ENCODE peak calls at places on chromosomes 6 and 20, in eight cellular contexts. Q is gastrocnemius medialis, S is breast epithelium, J is ovary, L is H54, A is endothelial cell of umbilical vein, Y is heart left ventricle, B is IMR-90. G is an unnamed sample.

GRCh38 chr6:118283759-118284158 is 264.3 kb upstream of the PLN start:
- DNase-seq in L (peak), B (peak), S (no peak), Q (peak), J (peak), Y (no peak), A (peak), G (peak)

GRCh38 chr20:5675103-5676091 is 74.8 kb upstream of the SHLD1 start:
- DNase-seq in J (no peak), Y (no peak), Q (no peak), L (no peak), A (no peak), S (no peak), B (no peak), G (peak)

GRCh38 chr6:53931086-53931485 is 136.3 kb downstream of the LRRC1 start:
- DNase-seq in J (no peak), B (no peak), S (no peak), L (no peak), A (no peak), Y (no peak), Q (no peak), G (no peak)

GRCh38 chr20:44126445-44126844 is 60.5 kb downstream of the JPH2 start:
- DNase-seq in A (no peak), Y (no peak), Q (no peak), L (no peak), S (no peak), J (no peak), B (no peak), G (no peak)

GRCh38 chr6:50815436-50816114 is 3.1 kb upstream of the TFAP2B start:
- DNase-seq in Q (no peak), L (no peak), A (peak), Y (no peak), B (peak), S (no peak), J (no peak), G (peak)

GRCh38 chr6:17101422-17102257 is at the start of gene STMND1:
- DNase-seq in A (peak), Y (no peak), J (no peak), L (no peak), S (peak), Q (no peak), B (peak), G (no peak)

GRCh38 chr6:44430322-44430721 is 42.8 kb downstream of the CDC5L start:
- DNase-seq in A (no peak), B (peak), Y (no peak), J (no peak), S (no peak), L (no peak), Q (no peak), G (no peak)

GRCh38 chr20:22227301-22227700 is 357.1 kb downstream of the FOXA2 start:
- DNase-seq in Y (no peak), A (no peak), Q (no peak), S (no peak), B (no peak), L (no peak), J (no peak), G (no peak)

GRCh38 chr20:43360016-43360415 is 97.7 kb upstream of the SRSF6 start:
- DNase-seq in S (no peak), J (no peak), Y (no peak), A (no peak), B (no peak), Q (no peak), L (no peak), G (no peak)

GRCh38 chr6:41759106-41759904 is 12.1 kb upstream of the PGC start:
- DNase-seq in L (no peak), Y (peak), B (no peak), S (no peak), J (no peak), Q (no peak), A (no peak), G (no peak)

GRCh38 chr6:39610229-39610628 is 115.0 kb downstream of the KIF6 start:
- DNase-seq in Y (no peak), S (no peak), J (no peak), A (no peak), B (no peak), Q (no peak), L (no peak), G (no peak)

GRCh38 chr20:57319584-57319983 is 10.0 kb upstream of the SPO11 start:
- DNase-seq in S (no peak), L (no peak), A (no peak), Y (no peak), B (no peak), Q (no peak), J (no peak), G (no peak)

GRCh38 chr20:34567885-34568865 is 9.7 kb downstream of the MAP1LC3A start:
- DNase-seq in Y (no peak), L (no peak), Q (no peak), A (no peak), S (no peak), J (no peak), B (no peak), G (no peak)

GRCh38 chr6:160121558-160121957 is at the start of gene SLC22A1:
- DNase-seq in A (no peak), J (no peak), B (no peak), S (no peak), Y (no peak), L (no peak), Q (no peak), G (no peak)
- TF ChIP-seq POLR2A in A (no peak), J (no peak), B (no peak), S (no peak), Y (no peak), L (no peak), Q (no peak), G (no peak)

GRCh38 chr20:3783516-3784225 is 2.4 kb upstream of the SPEF1 start:
- DNase-seq in J (no peak), B (no peak), Y (peak), Q (no peak), S (no peak), A (no peak), L (no peak), G (no peak)
- TF ChIP-seq POLR2A in J (no peak), B (no peak), Y (no peak), Q (no peak), S (no peak), A (no peak), L (no peak), G (peak)

GRCh38 chr20:49765413-49765736 is 47.3 kb upstream of the SLC9A8 start:
- DNase-seq in S (no peak), B (no peak), Y (no peak), L (no peak), Q (no peak), A (no peak), J (no peak), G (no peak)

GRCh38 chr20:49769125-49769581 is 43.5 kb upstream of the SLC9A8 start:
- DNase-seq in Q (no peak), J (no peak), L (no peak), B (no peak), Y (no peak), A (peak), S (no peak), G (no peak)

GRCh38 chr20:49768204-49769124 is 44.2 kb upstream of the SLC9A8 start:
- DNase-seq in L (peak), Q (peak), J (peak), B (peak), S (peak), A (peak), Y (no peak), G (no peak)

GRCh38 chr20:49765846-49766541 is 46.6 kb upstream of the SLC9A8 start:
- DNase-seq in Y (no peak), B (no peak), L (no peak), S (no peak), Q (no peak), A (peak), J (no peak), G (no peak)

DNA sequence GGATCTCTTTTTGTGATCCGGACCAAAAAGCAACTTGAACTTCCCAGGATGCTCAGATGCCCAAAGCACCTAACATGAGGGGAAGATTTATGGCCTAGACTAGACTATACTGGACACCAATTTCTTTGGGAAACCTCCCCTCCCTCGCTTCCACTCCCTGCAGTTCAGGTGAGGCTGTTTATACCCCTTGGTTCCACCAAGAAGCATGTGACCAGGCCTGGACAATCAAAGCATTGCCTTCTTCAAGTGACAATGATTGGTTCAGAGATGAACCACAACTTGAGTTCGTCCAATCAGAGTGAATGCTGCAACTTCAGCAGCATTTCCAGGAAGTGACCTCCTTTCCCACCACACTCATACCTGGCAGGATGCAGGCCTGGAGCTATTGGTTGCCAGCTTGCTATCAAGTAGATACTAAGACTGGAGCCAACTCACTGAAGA is 45.6 kb upstream of the SLC9A8 start:
- DNase-seq in S (no peak), J (no peak), Q (peak), B (no peak), Y (no peak), A (no peak), L (no peak), G (no peak)
- TF ChIP-seq POLR2A in S (no peak), J (no peak), Q (no peak), B (no peak), Y (no peak), A (no peak), L (no peak), G (no peak)

DNA sequence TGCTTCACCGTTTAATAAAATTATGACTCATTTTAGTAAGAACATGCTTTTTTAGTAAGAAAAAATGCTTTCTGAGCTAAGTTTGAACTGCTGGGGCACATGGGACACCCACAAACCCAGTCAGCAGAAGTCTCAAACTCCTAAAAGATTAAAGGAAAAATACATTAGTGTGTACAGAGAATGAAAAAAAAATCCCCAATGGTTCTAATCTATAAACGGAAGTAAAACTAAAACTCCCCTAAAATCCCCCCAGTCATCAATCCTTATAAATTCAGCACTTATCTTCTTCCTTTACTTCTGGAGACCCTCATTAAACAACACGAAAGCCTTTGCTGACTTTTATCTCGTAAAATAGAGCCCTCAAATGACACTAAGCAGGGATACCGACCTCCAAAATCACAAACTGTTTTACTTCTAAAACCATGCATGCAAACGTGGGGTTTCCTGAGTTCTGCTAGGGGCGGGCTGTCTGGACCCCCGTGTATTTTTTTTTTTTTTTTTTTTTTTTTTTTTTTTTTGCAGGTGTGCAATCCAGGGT is 1.1 kb upstream of the MYB start:
- DNase-seq in B (peak), J (no peak), Q (no peak), S (no peak), Y (no peak), A (no peak), L (no peak), G (no peak)
- TF ChIP-seq POLR2A in B (no peak), J (no peak), Q (no peak), S (no peak), Y (no peak), A (no peak), L (no peak), G (no peak)

DNA sequence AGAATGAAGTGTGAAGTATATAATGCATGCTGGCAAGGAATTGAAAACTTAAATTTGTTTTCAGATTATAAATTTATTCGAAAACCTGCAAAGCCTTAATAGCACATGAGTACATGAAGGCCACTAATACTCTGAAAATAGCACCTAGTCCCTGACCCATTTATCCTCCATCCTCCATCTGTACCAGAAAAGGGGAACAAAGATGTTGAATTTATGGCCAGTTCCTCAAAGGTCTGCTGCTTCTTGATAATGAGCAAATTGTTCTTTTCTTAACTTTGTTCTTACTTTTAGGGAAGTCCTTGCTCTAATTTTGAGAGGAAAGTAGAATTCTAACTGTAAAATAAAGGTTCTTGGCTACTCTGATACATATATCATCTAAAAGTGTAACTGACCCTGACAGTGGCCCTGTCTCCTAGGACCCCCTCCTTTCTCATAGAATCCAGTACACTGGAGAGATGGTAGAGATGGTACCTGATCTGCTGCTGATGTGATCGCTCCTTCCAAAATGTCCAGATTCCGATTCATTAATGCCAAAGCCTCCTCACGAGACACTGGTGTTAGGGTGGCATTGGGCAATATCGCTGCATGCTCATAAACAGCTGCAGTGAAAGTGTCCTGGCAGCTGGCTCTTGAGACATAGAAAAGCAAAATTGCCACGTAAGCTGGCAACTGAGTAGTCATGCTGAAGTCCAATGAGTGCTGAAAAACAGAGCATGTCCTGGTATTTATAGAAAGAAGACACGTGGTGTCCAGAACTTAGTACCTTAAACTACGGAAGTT is at the start of gene VNN1:
- DNase-seq in B (no peak), Y (no peak), Q (peak), S (no peak), J (no peak), A (no peak), L (no peak), G (no peak)
- TF ChIP-seq POLR2A in B (no peak), Y (no peak), Q (no peak), S (no peak), J (no peak), A (no peak), L (no peak), G (no peak)

GRCh38 chr6:131197716-131198115 is 62.4 kb downstream of the AKAP7 start:
- DNase-seq in B (no peak), Q (no peak), A (no peak), S (no peak), Y (no peak), L (no peak), J (no peak), G (no peak)

GRCh38 chr6:131199568-131200272 is 64.5 kb downstream of the AKAP7 start:
- DNase-seq in S (no peak), Q (no peak), Y (no peak), A (peak), J (no peak), L (peak), B (peak), G (peak)
- TF ChIP-seq POLR2A in S (no peak), Q (no peak), Y (no peak), A (no peak), J (no peak), L (no peak), B (no peak), G (no peak)

G was measured in erythroblast.